ENCODE peak calls at places on chromosomes 12 and 14, in eight cellular contexts. J is psoas muscle; A is tibial nerve; I is A549; F is aorta; E is colonic mucosa; P is tibial artery; X is effector memory CD4-positive, alpha-beta T cell. D is an unnamed sample.

GRCh38 chr14:52776816-52777215 is 14.6 kb downstream of the GNPNAT1 start:
- DNase-seq in A (no peak), J (no peak), I (no peak), X (no peak), E (no peak), P (no peak), F (no peak), D (no peak)

GRCh38 chr12:62371661-62372060 is 95.0 kb upstream of the MON2 start:
- DNase-seq in P (no peak), F (no peak), I (no peak), A (no peak), J (no peak), X (no peak), E (no peak), D (no peak)

GRCh38 chr14:78697341-78697740 is 527.2 kb downstream of the NRXN3 start:
- DNase-seq in P (no peak), I (peak; percentile 36), F (no peak), J (no peak), A (no peak), E (no peak), X (no peak), D (no peak)

GRCh38 chr14:55136868-55137785 is 8.1 kb downstream of the LGALS3 start:
- DNase-seq in P (peak; percentile 87), J (peak; percentile 74), E (peak; percentile 63), A (peak; percentile 73), F (peak; percentile 88), X (no peak), I (no peak), D (no peak)

GRCh38 chr14:88005050-88005481 is at the start of gene GPR65:
- DNase-seq in J (no peak), A (no peak), E (no peak), P (no peak), X (peak; percentile 27), I (no peak), F (no peak), D (no peak)

GRCh38 chr14:63928744-63929174 is 76.0 kb downstream of the SYNE2 start:
- DNase-seq in I (no peak), X (no peak), P (no peak), J (no peak), F (no peak), A (no peak), E (no peak), D (no peak)

GRCh38 chr14:34227834-34228662 is 234.0 kb downstream of the SPTSSA start:
- DNase-seq in A (peak; percentile 63), X (peak; percentile 27), P (peak; percentile 66), J (peak; percentile 76), F (peak; percentile 72), E (peak; percentile 80), I (peak; percentile 49), D (peak; percentile 42)

GRCh38 chr12:115412821-115413220 is 728.8 kb upstream of the TBX3 start:
- DNase-seq in I (no peak), F (no peak), P (no peak), E (no peak), A (no peak), X (no peak), J (no peak), D (no peak)

GRCh38 chr12:72072613-72073212 is 134.1 kb downstream of the TPH2 start:
- DNase-seq in J (no peak), X (no peak), E (no peak), A (no peak), F (no peak), P (no peak), I (no peak), D (no peak)

GRCh38 chr14:70394674-70395073 is 22.2 kb downstream of the SYNJ2BP start:
- DNase-seq in E (no peak), I (no peak), A (no peak), X (no peak), F (no peak), P (no peak), J (no peak), D (no peak)

GRCh38 chr12:110694330-110694891 is 5.5 kb upstream of the HVCN1 start:
- DNase-seq in X (no peak), P (peak; percentile 77), I (no peak), F (peak; percentile 87), A (peak; percentile 12), J (peak; percentile 71), E (no peak), D (no peak)

GRCh38 chr12:96501139-96501741 is 11.9 kb downstream of the CFAP54 start:
- DNase-seq in I (peak; percentile 84), E (peak; percentile 51), P (no peak), X (peak; percentile 38), A (peak; percentile 12), J (peak; percentile 46), F (no peak), D (no peak)

GRCh38 chr14:66003082-66003740 is 483.0 kb upstream of the CCDC196 start:
- DNase-seq in J (no peak), P (no peak), I (no peak), E (no peak), F (no peak), X (no peak), A (no peak), D (no peak)

GRCh38 chr14:74882103-74882920 is 596 bp downstream of the DLST start:
- DNase-seq in E (peak; percentile 62), P (peak; percentile 72), A (peak; percentile 22), I (peak; percentile 24), X (peak; percentile 41), F (peak; percentile 58), J (peak; percentile 78), D (no peak)

GRCh38 chr14:51464411-51464810 is 187.3 kb upstream of the FRMD6 start:
- DNase-seq in F (no peak), P (no peak), I (no peak), J (no peak), X (no peak), A (no peak), E (no peak), D (no peak)

GRCh38 chr12:71870409-71870808 is 30.9 kb downstream of the TBC1D15 start:
- DNase-seq in F (no peak), X (no peak), I (no peak), J (no peak), P (no peak), A (no peak), E (no peak), D (no peak)

GRCh38 chr12:115224031-115224430 is 540.1 kb upstream of the TBX3 start:
- DNase-seq in E (no peak), P (no peak), J (no peak), A (no peak), F (no peak), X (no peak), I (no peak), D (no peak)

GRCh38 chr12:85005615-85006014 is 30.5 kb downstream of the TSPAN19 start:
- DNase-seq in F (no peak), E (no peak), P (no peak), X (no peak), I (no peak), J (no peak), A (no peak), D (no peak)

GRCh38 chr12:21826549-21826940 is 52.0 kb upstream of the KCNJ8 start:
- DNase-seq in E (no peak), F (no peak), I (no peak), X (no peak), A (no peak), J (no peak), P (no peak), D (no peak)

GRCh38 chr14:94574336-94574735 is 6.9 kb upstream of the SERPINA5 start:
- DNase-seq in E (no peak), X (no peak), F (no peak), J (no peak), I (no peak), P (peak; percentile 13), A (no peak), D (no peak)

GRCh38 chr14:94571950-94572349 is 9.3 kb upstream of the SERPINA5 start:
- DNase-seq in E (no peak), P (peak; percentile 59), X (no peak), F (no peak), A (no peak), I (no peak), J (no peak), D (no peak)

GRCh38 chr14:94575730-94576585 is 5.3 kb upstream of the SERPINA5 start:
- DNase-seq in A (no peak), F (no peak), E (no peak), I (no peak), P (peak; percentile 53), J (no peak), X (no peak), D (no peak)

GRCh38 chr14:94572637-94573303 is 8.5 kb upstream of the SERPINA5 start:
- DNase-seq in X (no peak), I (no peak), J (no peak), F (no peak), E (no peak), P (peak; percentile 3), A (no peak), D (no peak)

GRCh38 chr14:94573706-94574105 is 7.5 kb upstream of the SERPINA5 start:
- DNase-seq in E (no peak), I (no peak), J (no peak), F (no peak), X (no peak), A (no peak), P (peak; percentile 9), D (no peak)
- H3K27ac ChIP-seq in E (no peak overlapping the region), I (no peak overlapping the region), J (no peak overlapping the region), F (no peak overlapping the region), X (no peak overlapping the region), A (no peak overlapping the region), P (no peak overlapping the region), D (no peak overlapping the region)

GRCh38 chr12:128078311-128078851 is 188.6 kb upstream of the TMEM132C start:
- DNase-seq in I (no peak), E (no peak), J (no peak), F (no peak), X (no peak), P (no peak), A (no peak), D (no peak)

GRCh38 chr12:128077917-128078298 is 189.1 kb upstream of the TMEM132C start:
- DNase-seq in A (no peak), E (no peak), I (no peak), J (no peak), X (no peak), P (no peak), F (no peak), D (no peak)

GRCh38 chr12:128075332-128075731 is 191.6 kb upstream of the TMEM132C start:
- DNase-seq in J (no peak), F (no peak), E (peak; percentile 7), A (no peak), I (no peak), P (no peak), X (no peak), D (no peak)

GRCh38 chr12:128077211-128077916 is 189.6 kb upstream of the TMEM132C start:
- DNase-seq in A (no peak), X (no peak), P (no peak), J (no peak), I (no peak), F (no peak), E (peak; percentile 2), D (no peak)

GRCh38 chr12:128076188-128076587 is 190.8 kb upstream of the TMEM132C start:
- DNase-seq in F (no peak), P (no peak), I (peak; percentile 5), A (no peak), X (no peak), J (no peak), E (peak; percentile 3), D (no peak)
- H3K27ac ChIP-seq in F (no peak overlapping the region), P (no peak overlapping the region), I (no peak overlapping the region), A (no peak overlapping the region), X (no peak overlapping the region), J (no peak overlapping the region), E (no peak overlapping the region), D (no peak overlapping the region)

GRCh38 chr14:104405566-104406226 is 173.9 kb upstream of the C14orf180 start:
- DNase-seq in I (no peak), F (no peak), P (no peak), X (no peak), J (no peak), E (peak; percentile 11), A (no peak), D (no peak)
- H3K27ac ChIP-seq in I (no peak overlapping the region), F (no peak overlapping the region), P (no peak overlapping the region), X (no peak overlapping the region), J (no peak overlapping the region), E (no peak overlapping the region), A (no peak overlapping the region), D (no peak overlapping the region)

GRCh38 chr12:42485823-42486222 is 103.7 kb downstream of the PRICKLE1 start:
- DNase-seq in F (no peak), A (no peak), J (no peak), P (no peak), I (no peak), X (no peak), E (no peak), D (no peak)
- H3K27ac ChIP-seq in F (no peak overlapping the region), A (peak overlapping the region; percentile 87), J (no peak overlapping the region), P (no peak overlapping the region), I (no peak overlapping the region), X (no peak overlapping the region), E (no peak overlapping the region), D (no peak overlapping the region)